ENCODE peak calls at places on chromosome 9, in seven cellular contexts. Q is activated T-cell treated with anti-CD3 and anti-CD28 coated beads, Interleukin-2, amount 50 U/mL, for 72 hours; X is activated naive CD4-positive, alpha-beta T cell treated with anti-CD3 and anti-CD28 coated beads, Interleukin-2, amount 50 U/mL, for 72 hours; Z is RWPE2; Y is left cardiac atrium; C is GM12878; R is naive thymus-derived CD4-positive, alpha-beta T cell. M is an unnamed sample.

GRCh38 chr9:93154293-93154903 is 20.3 kb upstream of the NINJ1 start:
- ATAC-seq in Z (no peak), R (peak; percentile 70), X (no peak), C (peak; percentile 28), Y (peak; percentile 19), Q (no peak), M (no peak)

GRCh38 chr9:469672-470040 is 255.0 kb downstream of the DOCK8 start:
- ATAC-seq in Y (peak; percentile 28), R (peak; percentile 28), X (peak; percentile 5), Z (peak; percentile 39), C (peak; percentile 56), Q (peak; percentile 38), M (peak; percentile 6)

GRCh38 chr9:35618325-35618727 is at the start of gene CD72:
- ATAC-seq in X (no peak), R (peak; percentile 30), Y (peak; percentile 39), Q (no peak), C (peak; percentile 16), Z (no peak), M (peak; percentile 8)

GRCh38 chr9:12604154-12604825 is 88.9 kb upstream of the TYRP1 start:
- ATAC-seq in Z (peak; percentile 67), X (no peak), R (no peak), Q (no peak), Y (peak; percentile 90), C (no peak), M (peak; percentile 48)

GRCh38 chr9:121741198-121741918 is 89.9 kb downstream of the DAB2IP start:
- ATAC-seq in Z (no peak), Q (peak; percentile 4), C (no peak), R (no peak), X (no peak), Y (no peak), M (no peak)

GRCh38 chr9:112322701-112323377 is 10.6 kb downstream of the PTBP3 start:
- ATAC-seq in X (no peak), C (no peak), Z (no peak), R (no peak), Q (no peak), Y (no peak), M (no peak)

GRCh38 chr9:127865645-127866464 is 11.4 kb upstream of the ENG start:
- ATAC-seq in Q (peak; percentile 80), C (no peak), Z (no peak), Y (no peak), X (peak; percentile 62), R (peak; percentile 41), M (no peak)

GRCh38 chr9:114134827-114135396 is 20.4 kb upstream of the COL27A1 start:
- ATAC-seq in X (no peak), Z (no peak), R (no peak), C (no peak), Q (no peak), Y (no peak), M (no peak)

GRCh38 chr9:68793605-68794343 is 88.7 kb downstream of the PIP5K1B start:
- ATAC-seq in Q (peak; percentile 66), X (peak; percentile 29), C (peak; percentile 87), Z (no peak), Y (peak; percentile 60), R (peak; percentile 38), M (peak; percentile 64)

GRCh38 chr9:81108391-81108790 is 581.0 kb downstream of the TLE1 start:
- ATAC-seq in X (no peak), Q (no peak), R (no peak), Y (no peak), C (no peak), Z (peak; percentile 91), M (no peak)

GRCh38 chr9:21677387-21677786 is 125.0 kb upstream of the MTAP start:
- ATAC-seq in Q (no peak), C (no peak), X (no peak), Y (no peak), Z (peak; percentile 25), R (no peak), M (peak; percentile 4)

GRCh38 chr9:2248768-2249167 is 233.6 kb downstream of the SMARCA2 start:
- ATAC-seq in Q (no peak), C (peak; percentile 39), Y (no peak), Z (no peak), R (no peak), X (no peak), M (no peak)

GRCh38 chr9:72509053-72509452 is 12.4 kb upstream of the TMC1 start:
- ATAC-seq in Y (peak; percentile 73), X (peak; percentile 26), Q (peak; percentile 67), C (peak; percentile 63), R (no peak), Z (peak; percentile 63), M (peak; percentile 80)

GRCh38 chr9:3898371-3899218 is 372.8 kb upstream of the RFX3 start:
- ATAC-seq in Y (peak; percentile 49), Q (no peak), R (no peak), Z (no peak), X (no peak), C (no peak), M (no peak)

GRCh38 chr9:22098636-22099332 is 89.7 kb upstream of the CDKN2B start:
- ATAC-seq in R (no peak), Y (no peak), X (no peak), C (no peak), Z (no peak), Q (no peak), M (no peak)

GRCh38 chr9:20990867-20991266 is 40.6 kb downstream of the HACD4 start:
- ATAC-seq in C (no peak), Q (no peak), Z (no peak), R (peak; percentile 61), Y (peak; percentile 81), X (no peak), M (no peak)

GRCh38 chr9:79662553-79662956 is 90.8 kb downstream of the TLE4 start:
- ATAC-seq in R (no peak), Z (no peak), Q (no peak), Y (no peak), X (no peak), C (no peak), M (no peak)

M was measured in esophagus mucosa.